ENCODE peak calls at places on chromosomes 3 and 15, in five cellular contexts. B is ovary, K is tibial artery, W is A549, D is coronary artery. X is an unnamed sample.
A peak's percentile ranks its signal among the peaks of the same experiment; 100 is the strongest.

GRCh38 chr3:132256984-132257383 is 60.2 kb upstream of the ACP3 start:
- DNase-seq in D (no peak), W (peak; percentile 53), B (peak; percentile 23), K (no peak), X (peak; percentile 62)

GRCh38 chr3:174202561-174202960 is 656.6 kb upstream of the NAALADL2 start:
- DNase-seq in K (no peak), W (no peak), B (no peak), D (no peak), X (no peak)

GRCh38 chr15:81830520-81830919 is 215.3 kb downstream of the MEX3B start:
- DNase-seq in D (no peak), K (no peak), W (no peak), B (no peak), X (no peak)

GRCh38 chr3:125513490-125514115 is 6.4 kb downstream of the SNX4 start:
- DNase-seq in B (no peak), W (no peak), D (no peak), K (no peak), X (no peak)

GRCh38 chr3:185940951-185941350 is 3.1 kb upstream of the TRA2B start:
- DNase-seq in K (no peak), D (no peak), B (no peak), W (no peak), X (no peak)

GRCh38 chr3:119918992-119919933 is 137.4 kb downstream of the NR1I2 start:
- DNase-seq in D (no peak), K (no peak), B (no peak), W (no peak), X (peak; percentile 8)

GRCh38 chr3:119463171-119464169 is at the start of gene TMEM39A:
- DNase-seq in W (peak; percentile 98), D (peak; percentile 99), B (peak; percentile 100), K (peak; percentile 99), X (peak; percentile 98)

GRCh38 chr15:70672081-70672480 is 91.3 kb downstream of the UACA start:
- DNase-seq in W (no peak), D (no peak), K (no peak), B (no peak), X (no peak)

GRCh38 chr3:142210608-142211007 is 14.8 kb downstream of the GK5 start:
- DNase-seq in B (no peak), D (no peak), W (no peak), K (no peak), X (peak; percentile 69)

GRCh38 chr15:75195122-75195765 is 6.4 kb upstream of the C15orf39 start:
- DNase-seq in B (peak; percentile 80), K (no peak), D (no peak), W (no peak), X (no peak)

GRCh38 chr3:118501152-118501551 is 533.5 kb downstream of the IGSF11 start:
- DNase-seq in K (no peak), B (peak; percentile 51), D (no peak), W (peak; percentile 27), X (no peak)

GRCh38 chr3:127768346-127769008 is 53.8 kb downstream of the MGLL start:
- DNase-seq in W (peak; percentile 58), D (no peak), B (no peak), K (no peak), X (peak; percentile 98)

GRCh38 chr3:165464736-165465135 is 268.6 kb upstream of the SLITRK3 start:
- DNase-seq in D (no peak), W (peak; percentile 17), K (no peak), B (no peak), X (peak; percentile 72)

GRCh38 chr3:122921791-122922651 is 105.5 kb downstream of the SEMA5B start:
- DNase-seq in D (no peak), W (peak; percentile 14), K (peak; percentile 21), B (no peak), X (no peak)

GRCh38 chr3:46316258-46316657 is 37.7 kb upstream of the CCR2 start:
- DNase-seq in D (no peak), W (no peak), B (no peak), K (no peak), X (no peak)

GRCh38 chr3:127411083-127411727 is 123.4 kb upstream of the PRR20G start:
- DNase-seq in K (no peak), D (no peak), B (no peak), W (no peak), X (no peak)

GRCh38 chr3:3110299-3110630 is at the start of gene IL5RA:
- DNase-seq in B (no peak), D (no peak), W (peak; percentile 11), K (no peak), X (no peak)

GRCh38 chr3:123805504-123805903 is 78.6 kb downstream of the MYLK start:
- DNase-seq in W (no peak), K (no peak), B (no peak), D (no peak), X (no peak)

GRCh38 chr3:70358978-70359580 is 46.6 kb upstream of the MDFIC2 start:
- DNase-seq in B (no peak), D (no peak), W (peak; percentile 54), K (no peak), X (peak; percentile 68)

GRCh38 chr3:129688310-129688895 is 81.9 kb upstream of the PLXND1 start:
- DNase-seq in W (peak; percentile 58), D (peak; percentile 74), K (peak; percentile 68), B (peak; percentile 81), X (peak; percentile 73)

GRCh38 chr15:45943255-45943654 is 308.4 kb downstream of the SQOR start:
- DNase-seq in B (no peak), K (no peak), W (peak; percentile 41), D (no peak), X (no peak)

GRCh38 chr15:100457201-100457600 is 71.5 kb downstream of the CERS3 start:
- DNase-seq in K (no peak), B (no peak), D (no peak), W (no peak), X (peak; percentile 17)

GRCh38 chr15:73959012-73959581 is 32.8 kb downstream of the LOXL1 start:
- DNase-seq in K (no peak), D (peak; percentile 45), B (no peak), W (no peak), X (no peak)

GRCh38 chr3:141083831-141084624 is 32.9 kb downstream of the SPSB4 start:
- DNase-seq in K (no peak), D (no peak), W (no peak), B (no peak), X (no peak)

GRCh38 chr3:4350789-4351163 is 47.6 kb downstream of the SETMAR start:
- DNase-seq in D (no peak), B (no peak), W (peak; percentile 70), K (no peak), X (peak; percentile 88)

GRCh38 chr15:40046721-40047412 is 7.9 kb upstream of the SRP14 start:
- DNase-seq in B (no peak), W (peak; percentile 35), K (no peak), D (peak; percentile 72), X (peak; percentile 77)

GRCh38 chr15:70043590-70043989 is 54.1 kb downstream of the TLE3 start:
- DNase-seq in K (no peak), D (no peak), B (no peak), W (no peak), X (no peak)

GRCh38 chr3:9496893-9497292 is 56.7 kb downstream of the LHFPL4 start:
- DNase-seq in K (no peak), W (no peak), B (no peak), D (no peak), X (no peak)

DNA sequence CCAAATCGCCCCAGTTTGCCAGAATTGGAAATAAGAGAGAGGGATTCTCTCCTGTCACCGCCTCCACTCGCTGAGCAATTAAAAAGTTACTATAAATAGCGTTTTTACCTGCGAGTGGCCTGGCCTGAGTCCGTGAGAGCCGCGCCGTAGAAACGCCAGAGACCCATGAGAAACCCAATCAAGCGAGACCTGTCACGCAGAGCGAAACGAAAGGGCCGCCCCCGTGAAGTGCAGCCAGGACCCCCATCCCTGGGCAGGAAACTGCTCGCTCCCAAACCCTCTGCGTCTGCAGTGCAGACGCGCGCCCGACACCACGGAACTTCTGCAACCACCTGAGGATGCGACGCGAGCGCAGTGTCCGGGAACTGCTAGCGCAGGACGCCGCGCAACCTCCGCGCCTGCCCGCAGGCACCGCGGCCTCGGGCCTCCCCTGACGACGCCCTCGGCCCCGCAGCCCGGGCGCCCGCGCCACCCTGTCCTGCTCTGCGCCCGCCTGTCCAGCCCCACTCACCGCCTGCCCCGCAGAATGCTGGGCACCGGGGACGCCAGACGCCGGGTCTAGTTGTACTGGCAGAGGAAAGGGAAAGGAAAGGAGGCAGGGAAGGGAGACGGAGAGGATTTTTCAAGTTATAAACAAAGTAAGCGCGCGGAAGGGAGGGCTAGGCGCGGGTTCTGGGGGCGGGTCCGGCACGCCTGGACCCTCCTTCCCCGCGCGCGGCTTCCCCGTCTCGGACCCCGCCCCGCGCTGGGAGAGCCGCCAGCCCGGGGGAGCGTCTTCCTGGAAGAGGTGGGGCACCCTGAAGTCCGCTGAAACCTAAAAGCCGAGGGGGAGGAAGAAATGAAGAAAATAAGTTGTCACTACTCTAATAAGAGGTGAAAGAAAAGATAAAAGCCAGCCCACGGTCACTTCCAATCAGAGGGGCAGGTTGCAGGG is at the start of gene PLSCR4:
- DNase-seq in B (peak; percentile 90), K (peak; percentile 72), W (peak; percentile 61), D (peak; percentile 85), X (peak; percentile 88)
- H3K4me3 ChIP-seq in B (peak within 1 kb of the TSS; percentile 98), K (peak within 1 kb of the TSS; percentile 95), W (peak within 1 kb of the TSS; percentile 84), D (peak within 1 kb of the TSS; percentile 98), X (peak within 1 kb of the TSS; percentile 85)

GRCh38 chr3:50375200-50375931 is 16.0 kb upstream of the TMEM115 start:
- DNase-seq in W (no peak), K (no peak), B (no peak), D (no peak), X (no peak)
- TF ChIP-seq CTCF in W (no peak), K (no peak), B (no peak), D (no peak), X (no peak)

DNA sequence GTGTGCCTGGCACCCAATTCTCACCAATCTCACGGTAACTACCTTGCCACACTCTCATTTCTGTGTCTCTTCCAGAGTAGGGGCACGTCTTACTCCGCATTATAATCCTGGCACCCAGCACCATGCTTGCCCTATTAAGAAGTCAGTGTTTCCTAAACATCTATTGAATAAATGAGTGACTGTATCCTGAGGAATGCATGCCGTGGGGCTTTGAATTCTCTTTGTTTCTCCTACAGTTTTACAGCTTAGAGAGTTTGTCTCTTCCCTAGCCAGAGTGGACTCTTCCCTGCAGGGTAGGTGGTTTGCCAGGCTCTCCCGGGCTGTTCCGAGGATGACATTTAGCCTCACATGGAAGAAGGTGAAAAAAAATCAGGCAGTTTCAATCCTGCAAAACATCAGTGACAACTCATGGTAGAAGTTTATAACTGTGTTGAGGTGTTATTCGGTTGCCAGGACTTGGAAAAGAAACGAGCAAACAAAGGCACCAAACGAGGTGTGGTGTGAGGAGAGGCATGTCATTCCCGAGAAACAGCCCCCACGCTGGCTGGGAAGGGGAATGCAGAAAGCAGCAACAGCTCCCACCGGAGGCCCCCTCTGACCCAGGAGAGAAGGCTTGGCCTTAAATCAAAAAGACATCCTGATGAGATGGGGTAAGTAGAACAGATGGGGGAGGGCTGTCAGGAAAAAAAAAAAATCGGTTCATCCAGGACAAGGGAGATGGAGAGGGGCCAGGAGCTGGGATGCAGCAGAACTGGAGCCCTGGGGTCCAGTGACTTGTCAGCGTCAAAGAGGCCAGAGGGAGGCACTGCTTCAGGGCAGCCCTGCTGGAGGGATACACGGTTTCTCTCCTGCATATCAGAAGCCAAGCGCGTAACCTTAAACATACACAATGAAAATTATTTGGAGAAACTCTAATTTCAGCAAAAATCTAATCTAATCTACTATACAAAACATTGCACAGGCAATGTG is 168.4 kb upstream of the ARRDC4 start:
- DNase-seq in W (no peak), B (no peak), D (no peak), K (no peak), X (no peak)
- H3K4me3 ChIP-seq in W (no peak overlapping the region), B (no peak overlapping the region), D (no peak overlapping the region), K (no peak overlapping the region), X (no peak overlapping the region)

GRCh38 chr3:100029689-100030088 is 84.6 kb downstream of the FILIP1L start:
- DNase-seq in K (no peak), B (no peak), W (no peak), D (no peak), X (no peak)
- TF ChIP-seq CTCF in K (no peak), B (no peak), W (no peak), D (no peak), X (no peak)

X was measured in fibroblast of the aortic adventitia.